ENCODE peak calls at places on chromosomes 11 and 22, in five cellular contexts. N is K562, U is HEK293T, M is GM12878, J is HepG2. V is an unnamed sample.

GRCh38 chr22:40415531-40416266 is 45.3 kb downstream of the SGSM3 start:
- DNase-seq in N (no peak), U (no peak), M (no peak), J (no peak), V (no peak)

GRCh38 chr11:110858556-110858921 is 146.3 kb upstream of the ARHGAP20 start:
- DNase-seq in N (no peak), U (no peak), M (no peak), J (no peak), V (no peak)

GRCh38 chr11:126716456-126717083 is 284.0 kb downstream of the KIRREL3 start:
- DNase-seq in N (peak), U (peak), M (no peak), J (peak), V (peak)

GRCh38 chr22:31879585-31879984 is 64.8 kb upstream of the YWHAH start:
- DNase-seq in N (no peak), U (no peak), M (no peak), J (no peak), V (no peak)

GRCh38 chr22:32396746-32397145 is 15.3 kb downstream of the RTCB start:
- DNase-seq in N (no peak), U (no peak), M (no peak), J (no peak), V (no peak)

GRCh38 chr11:111582163-111582562 is 20.1 kb upstream of the SIK2 start:
- DNase-seq in N (no peak), U (no peak), M (no peak), J (no peak), V (no peak)

GRCh38 chr11:94185387-94186084 is 56.9 kb downstream of the PANX1 start:
- DNase-seq in N (no peak), U (no peak), M (no peak), J (no peak), V (no peak)

GRCh38 chr11:112599861-112600533 is 339.3 kb upstream of the PLET1 start:
- DNase-seq in N (no peak), U (no peak), M (no peak), J (no peak), V (no peak)

GRCh38 chr22:23773247-23774113 is 831 bp downstream of the MMP11 start:
- DNase-seq in N (no peak), U (no peak), M (no peak), J (no peak), V (no peak)

GRCh38 chr11:14373941-14374646 is 15.1 kb upstream of the RRAS2 start:
- DNase-seq in N (no peak), U (no peak), M (no peak), J (peak), V (no peak)

GRCh38 chr11:76602431-76602861 is 68.1 kb downstream of the LRRC32 start:
- DNase-seq in N (no peak), U (no peak), M (no peak), J (no peak), V (peak)

GRCh38 chr22:19525116-19525660 is 978 bp upstream of the CLDN5 start:
- DNase-seq in N (peak), U (peak), M (no peak), J (no peak), V (no peak)

GRCh38 chr11:110433393-110434333 is 3.9 kb downstream of the FDX1 start:
- DNase-seq in N (peak), U (no peak), M (no peak), J (peak), V (peak)

GRCh38 chr11:62555464-62556092 is 9.0 kb upstream of the AHNAK start:
- DNase-seq in N (no peak), U (no peak), M (peak), J (no peak), V (peak)

GRCh38 chr22:47232753-47233152 is 470.3 kb downstream of the TBC1D22A start:
- DNase-seq in N (no peak), U (no peak), M (no peak), J (no peak), V (no peak)

GRCh38 chr11:26070981-26071380 is 260.9 kb upstream of the ANO3 start:
- DNase-seq in N (no peak), U (no peak), M (no peak), J (no peak), V (no peak)

GRCh38 chr11:26076591-26076990 is 255.3 kb upstream of the ANO3 start:
- DNase-seq in N (no peak), U (no peak), M (no peak), J (no peak), V (no peak)

GRCh38 chr11:26072612-26073011 is 259.3 kb upstream of the ANO3 start:
- DNase-seq in N (no peak), U (no peak), M (no peak), J (no peak), V (no peak)

GRCh38 chr11:26078217-26078821 is 253.6 kb upstream of the ANO3 start:
- DNase-seq in N (no peak), U (no peak), M (no peak), J (no peak), V (no peak)

DNA sequence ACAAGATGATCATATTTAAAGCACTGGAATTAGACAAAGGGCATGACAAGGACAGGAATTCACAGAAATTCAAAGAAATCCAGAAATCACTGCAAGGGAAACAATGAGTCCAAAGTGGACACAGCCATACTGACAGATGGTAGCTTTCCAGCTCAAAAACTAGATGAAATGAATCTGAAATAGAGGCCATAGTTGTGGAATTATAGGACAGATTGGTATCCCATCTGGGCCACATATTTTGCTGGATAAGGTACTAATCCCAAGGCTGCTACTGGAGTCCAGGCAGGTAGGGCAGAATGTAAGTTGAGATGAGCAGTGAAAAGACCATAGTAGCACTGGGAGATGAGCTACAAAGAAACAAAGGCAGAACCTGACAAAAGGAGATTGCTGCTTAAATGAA is 258.3 kb upstream of the ANO3 start:
- DNase-seq in N (no peak), U (no peak), M (no peak), J (no peak), V (no peak)
- TF ChIP-seq FOXM1 in N (no peak), U (no peak), M (no peak), J (no peak), V (no peak)

DNA sequence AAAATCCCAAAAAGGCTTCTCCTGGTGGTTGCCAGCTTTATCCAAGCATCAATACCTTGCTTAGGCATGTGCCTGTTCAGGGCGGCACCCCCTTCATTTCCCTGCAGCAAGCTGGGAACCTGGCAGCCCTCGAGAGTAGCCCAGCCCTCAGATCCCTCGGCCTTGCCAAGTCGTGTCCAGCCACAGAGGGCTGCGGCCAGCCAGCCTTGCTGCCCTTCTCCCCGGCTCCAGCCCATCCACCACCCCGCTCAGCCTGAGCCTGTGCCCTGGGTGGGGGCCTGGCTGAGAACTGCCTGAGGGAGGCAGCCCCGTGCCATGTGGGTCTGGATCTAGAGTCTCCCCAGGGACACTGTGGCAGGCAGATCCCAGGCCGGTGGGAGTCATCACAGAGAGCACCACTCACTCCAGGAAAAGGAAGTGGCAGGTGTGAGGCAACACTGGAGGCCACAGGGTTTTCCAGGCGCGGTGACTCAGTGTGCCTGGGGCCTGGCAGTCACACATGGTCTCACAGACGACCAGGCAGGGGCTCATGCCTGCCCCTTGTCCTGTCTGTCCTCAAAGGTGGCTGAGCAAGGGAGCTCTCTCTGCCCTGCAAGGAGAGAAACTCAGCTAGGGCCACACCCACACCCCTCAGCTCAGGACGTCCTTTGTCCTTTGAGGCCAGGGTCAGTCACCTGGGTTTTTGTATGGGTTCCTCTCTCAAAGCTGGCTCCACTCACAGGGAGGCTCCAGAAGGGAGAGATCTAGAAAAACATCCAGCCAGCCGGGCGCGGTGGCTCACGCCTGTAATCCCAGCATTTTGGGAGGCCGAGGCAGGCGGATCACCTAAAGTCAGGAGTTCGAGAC is 12.2 kb upstream of the CDC42BPG start:
- DNase-seq in N (no peak), U (no peak), M (no peak), J (peak), V (no peak)
- TF ChIP-seq FOXM1 in N (no peak), U (no peak), M (no peak), J (no peak), V (no peak)

DNA sequence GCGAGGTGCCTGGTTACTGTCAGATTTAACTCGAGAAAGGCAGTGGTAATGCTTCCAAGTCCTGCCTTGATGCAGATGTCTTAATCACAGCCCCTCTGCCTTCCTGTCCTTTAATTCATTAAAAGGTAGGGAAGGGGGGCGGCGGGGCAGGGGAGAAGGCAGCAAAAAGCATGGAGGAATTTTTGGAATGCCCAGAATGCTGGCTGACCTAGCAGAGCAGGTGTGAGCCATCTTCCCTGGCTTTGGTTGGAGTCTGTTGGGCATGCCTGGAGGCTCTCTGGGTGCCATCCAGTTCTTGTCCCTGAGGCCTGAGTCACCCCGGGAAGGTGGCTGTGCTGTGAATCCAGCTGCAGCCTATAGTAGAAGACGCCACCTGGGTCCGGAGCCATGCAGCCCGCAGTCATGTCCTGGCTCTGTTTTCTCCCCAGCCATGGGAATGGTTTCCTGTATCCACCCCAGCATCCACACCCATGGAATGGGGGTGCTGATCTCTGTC is 15.6 kb downstream of the KIAA1671 start:
- DNase-seq in N (no peak), U (no peak), M (no peak), J (no peak), V (no peak)
- TF ChIP-seq FOXM1 in N (no peak), U (no peak), M (no peak), J (no peak), V (peak)

GRCh38 chr11:46511352-46511751 is 82.5 kb downstream of the AMBRA1 start:
- DNase-seq in N (no peak), U (no peak), M (no peak), J (no peak), V (no peak)

GRCh38 chr11:46505741-46506485 is 87.9 kb downstream of the AMBRA1 start:
- DNase-seq in N (no peak), U (no peak), M (no peak), J (no peak), V (no peak)

GRCh38 chr11:46506486-46506808 is 87.4 kb downstream of the AMBRA1 start:
- DNase-seq in N (no peak), U (no peak), M (no peak), J (no peak), V (no peak)

GRCh38 chr11:46504817-46505613 is 88.8 kb downstream of the AMBRA1 start:
- DNase-seq in N (no peak), U (no peak), M (no peak), J (peak), V (no peak)

GRCh38 chr11:46508360-46508759 is 85.5 kb downstream of the AMBRA1 start:
- DNase-seq in N (peak), U (no peak), M (no peak), J (no peak), V (no peak)
- TF ChIP-seq FOXM1 in N (no peak), U (no peak), M (no peak), J (no peak), V (no peak)

GRCh38 chr11:45089845-45090499 is 56.5 kb upstream of the PRDM11 start:
- DNase-seq in N (no peak), U (no peak), M (no peak), J (no peak), V (no peak)
- TF ChIP-seq FOXM1 in N (no peak), U (no peak), M (no peak), J (no peak), V (no peak)